ENCODE peak calls at places on chromosomes 4 and X, in ten cellular contexts. U is endothelial cell, X is AG10803, N is cardiac muscle cell, V is body of pancreas, D is right lobe of liver, P is GM12865, L is AG09309, E is upper lobe of right lung, M is Panc1. F is an unnamed sample.

GRCh38 chr4:79947386-79947785 is 125.6 kb downstream of the ANTXR2 start:
- DNase-seq in U (no peak), X (no peak), N (no peak), V (no peak), D (no peak), P (no peak), L (no peak), E (no peak), M (no peak), F (no peak)

GRCh38 chr4:25441519-25442117 is 64.6 kb downstream of the ANAPC4 start:
- DNase-seq in U (peak; percentile 75), X (peak; percentile 57), N (peak; percentile 81), V (peak; percentile 64), D (peak; percentile 52), P (peak; percentile 48), L (no peak), E (peak; percentile 77), M (no peak), F (no peak)

GRCh38 chrX:134634691-134635090 is 23.6 kb downstream of the PLAC1 start:
- DNase-seq in U (no peak), X (peak; percentile 75), N (peak; percentile 68), V (no peak), D (no peak), P (peak; percentile 46), L (peak; percentile 45), E (no peak), M (no peak), F (no peak)

GRCh38 chr4:184861047-184861446 is 35.3 kb upstream of the ACSL1 start:
- DNase-seq in U (no peak), X (no peak), N (no peak), V (no peak), D (no peak), P (no peak), L (no peak), E (no peak), M (no peak), F (no peak)

GRCh38 chr4:37763164-37763444 is 63.4 kb upstream of the PGM2 start:
- DNase-seq in U (no peak), X (no peak), N (no peak), V (no peak), D (no peak), P (no peak), L (no peak), E (no peak), M (no peak), F (no peak)

GRCh38 chrX:11341274-11342256 is 48.4 kb downstream of the AMELX start:
- DNase-seq in U (no peak), X (peak; percentile 71), N (peak; percentile 92), V (peak; percentile 42), D (peak; percentile 73), P (peak; percentile 20), L (peak; percentile 59), E (peak; percentile 72), M (no peak), F (no peak)

GRCh38 chrX:31222946-31223345 is 151.1 kb upstream of the FTHL17 start:
- DNase-seq in U (no peak), X (no peak), N (no peak), V (no peak), D (no peak), P (no peak), L (no peak), E (no peak), M (no peak), F (no peak)

GRCh38 chr4:170243662-170244288 is 154.0 kb upstream of the AADAT start:
- DNase-seq in U (no peak), X (no peak), N (no peak), V (no peak), D (no peak), P (no peak), L (no peak), E (no peak), M (no peak), F (no peak)

GRCh38 chr4:11635336-11635735 is 206.6 kb upstream of the HS3ST1 start:
- DNase-seq in U (no peak), X (no peak), N (peak; percentile 70), V (no peak), D (no peak), P (no peak), L (peak; percentile 16), E (no peak), M (peak; percentile 8), F (no peak)

GRCh38 chr4:108087293-108087967 is 81.3 kb downstream of the LEF1 start:
- DNase-seq in U (no peak), X (no peak), N (no peak), V (no peak), D (no peak), P (no peak), L (no peak), E (no peak), M (no peak), F (no peak)

GRCh38 chrX:41553688-41554087 is 106.5 kb downstream of the NYX start:
- DNase-seq in U (no peak), X (peak; percentile 13), N (no peak), V (no peak), D (no peak), P (no peak), L (no peak), E (no peak), M (no peak), F (no peak)

GRCh38 chr4:147610666-147611065 is 6.5 kb upstream of the TMEM184C start:
- DNase-seq in U (no peak), X (peak; percentile 36), N (no peak), V (no peak), D (no peak), P (no peak), L (no peak), E (no peak), M (no peak), F (no peak)

GRCh38 chrX:71547339-71547738 is 14.4 kb downstream of the OGT start:
- DNase-seq in U (no peak), X (no peak), N (no peak), V (no peak), D (no peak), P (no peak), L (no peak), E (no peak), M (no peak), F (no peak)
- TF ChIP-seq CTCF in U (no peak), X (no peak), N (no peak), V (no peak), D (no peak), P (no peak), L (no peak), E (no peak), M (peak; percentile 7), F (no peak)

DNA sequence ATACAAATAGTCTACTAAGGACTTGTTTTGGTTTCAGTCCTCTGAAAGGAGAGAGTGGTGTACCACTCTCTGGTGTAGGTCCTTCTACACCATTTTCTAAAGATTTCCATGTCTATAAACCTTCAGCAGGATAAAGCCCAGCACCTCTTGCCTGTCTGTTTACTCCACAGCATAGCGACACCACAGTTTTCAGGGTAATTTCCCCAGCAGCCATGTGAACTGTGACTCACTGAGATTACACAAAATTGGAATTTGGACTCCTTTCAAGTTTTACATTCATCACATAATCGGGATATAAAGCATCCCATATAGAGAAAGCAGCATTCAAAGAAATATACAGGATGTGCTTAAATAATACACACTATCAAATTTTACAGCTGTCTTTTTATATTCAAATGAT is 229.6 kb downstream of the PRDM5 start:
- DNase-seq in U (no peak), X (peak; percentile 83), N (peak; percentile 93), V (no peak), D (no peak), P (no peak), L (peak; percentile 57), E (no peak), M (peak; percentile 50), F (no peak)
- TF ChIP-seq CTCF in U (no peak), X (no peak), N (no peak), V (no peak), D (no peak), P (no peak), L (no peak), E (no peak), M (no peak), F (no peak)

DNA sequence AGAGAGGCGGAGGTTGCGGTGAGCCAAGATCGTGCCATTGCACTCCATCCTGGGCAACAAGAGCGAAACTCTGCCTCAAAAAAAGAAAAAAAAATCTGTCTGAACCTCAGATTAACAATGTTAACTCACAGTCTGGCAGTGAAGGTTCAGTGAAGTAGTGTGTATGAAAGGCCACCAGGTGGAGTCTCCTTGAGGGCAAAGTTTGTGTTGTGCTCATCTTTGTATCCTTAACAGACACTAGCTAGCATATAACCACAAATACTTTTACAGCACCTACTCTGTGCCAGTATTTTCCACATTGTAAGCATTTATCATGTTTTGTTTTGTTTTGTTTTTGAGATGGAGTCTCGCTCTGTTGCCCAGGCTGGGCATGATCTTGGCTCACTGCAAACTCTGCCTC is 46.0 kb upstream of the MGST2 start:
- DNase-seq in U (no peak), X (peak; percentile 30), N (peak; percentile 50), V (no peak), D (no peak), P (peak; percentile 28), L (no peak), E (no peak), M (no peak), F (no peak)
- TF ChIP-seq CTCF in U (peak; percentile 64), X (peak; percentile 68), N (peak; percentile 62), V (peak; percentile 49), D (peak; percentile 59), P (peak; percentile 64), L (peak; percentile 65), E (peak; percentile 47), M (peak; percentile 63), F (peak; percentile 65)

GRCh38 chr4:15040916-15041463 is 38.7 kb downstream of the CPEB2 start:
- DNase-seq in U (no peak), X (peak; percentile 39), N (peak; percentile 72), V (no peak), D (no peak), P (no peak), L (no peak), E (no peak), M (no peak), F (no peak)

GRCh38 chr4:15042529-15043167 is 40.4 kb downstream of the CPEB2 start:
- DNase-seq in U (no peak), X (no peak), N (peak; percentile 19), V (no peak), D (no peak), P (no peak), L (no peak), E (no peak), M (no peak), F (no peak)

GRCh38 chr4:15037923-15038541 is 35.8 kb downstream of the CPEB2 start:
- DNase-seq in U (no peak), X (peak; percentile 48), N (no peak), V (no peak), D (no peak), P (no peak), L (no peak), E (no peak), M (no peak), F (no peak)

GRCh38 chr4:15043922-15044321 is 41.6 kb downstream of the CPEB2 start:
- DNase-seq in U (no peak), X (no peak), N (no peak), V (no peak), D (peak; percentile 45), P (no peak), L (no peak), E (no peak), M (no peak), F (no peak)

DNA sequence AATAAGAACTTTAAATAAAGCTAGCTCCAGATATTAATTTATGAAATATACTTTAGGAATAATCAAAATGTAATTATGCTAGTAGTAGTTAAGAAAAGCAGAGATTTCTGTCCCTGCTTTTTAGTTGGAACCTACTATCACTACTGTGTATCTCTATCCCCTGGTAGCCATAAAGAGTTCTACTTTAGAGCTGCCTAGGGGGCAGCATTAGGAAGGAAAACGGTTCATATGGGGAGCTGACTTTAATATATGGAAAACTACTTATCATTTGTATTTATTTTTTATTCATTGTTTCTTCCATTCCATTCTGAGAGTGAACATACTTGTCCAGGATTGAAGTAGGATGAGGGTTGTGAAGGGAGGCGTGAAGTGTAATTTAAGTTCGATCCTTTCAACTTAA is 40.9 kb downstream of the CPEB2 start:
- DNase-seq in U (no peak), X (no peak), N (peak; percentile 18), V (no peak), D (no peak), P (no peak), L (no peak), E (no peak), M (no peak), F (no peak)
- TF ChIP-seq CTCF in U (no peak), X (no peak), N (peak; percentile 31), V (no peak), D (peak; percentile 33), P (no peak), L (peak; percentile 4), E (no peak), M (peak; percentile 29), F (no peak)

F was measured in mesothelial cell of epicardium.